ENCODE peak calls at places on chromosomes 6 and 20, in four cellular contexts. E is fibroblast of lung, P is GM13977, K is WTC11. D is an unnamed sample.

GRCh38 chr6:35240838-35241801 is 18.4 kb upstream of the ZNF76 start:
- DNase-seq in E (peak; percentile 19), P (peak; percentile 88), K (peak; percentile 95), D (peak; percentile 37)

GRCh38 chr6:90478278-90478677 is 108.6 kb downstream of the MAP3K7 start:
- DNase-seq in E (no peak), P (no peak), K (peak; percentile 73), D (no peak)

GRCh38 chr6:134247271-134247833 is 70.6 kb downstream of the SGK1 start:
- DNase-seq in E (no peak), P (peak; percentile 59), K (no peak), D (no peak)

GRCh38 chr6:7148100-7148822 is 40.5 kb downstream of the RREB1 start:
- DNase-seq in E (peak; percentile 85), P (no peak), K (no peak), D (peak; percentile 71)

GRCh38 chr20:45969712-45970634 is 2.0 kb downstream of the ZNF335 start:
- DNase-seq in E (peak; percentile 56), P (no peak), K (peak; percentile 45), D (peak; percentile 47)

GRCh38 chr6:33428219-33428890 is 8.5 kb downstream of the SYNGAP1 start:
- DNase-seq in E (no peak), P (peak; percentile 66), K (no peak), D (peak; percentile 34)

GRCh38 chr6:108710046-108710445 is 138.2 kb upstream of the ARMC2 start:
- DNase-seq in E (no peak), P (no peak), K (no peak), D (no peak)

GRCh38 chr6:143195349-143195845 is 134.7 kb downstream of the AIG1 start:
- DNase-seq in E (no peak), P (no peak), K (no peak), D (no peak)

GRCh38 chr6:113361014-113361645 is 496.0 kb upstream of the MARCKS start:
- DNase-seq in E (peak; percentile 98), P (no peak), K (no peak), D (peak; percentile 77)

GRCh38 chr6:164069352-164070022 is 655.0 kb downstream of the QKI start:
- DNase-seq in E (peak; percentile 95), P (no peak), K (no peak), D (no peak)

GRCh38 chr6:15389759-15390723 is 144.2 kb downstream of the JARID2 start:
- DNase-seq in E (peak; percentile 41), P (peak; percentile 57), K (peak; percentile 39), D (no peak)

GRCh38 chr6:37088897-37089296 is 81.1 kb upstream of the PIM1 start:
- DNase-seq in E (no peak), P (no peak), K (no peak), D (no peak)

GRCh38 chr6:150267686-150268561 is 100.9 kb upstream of the IYD start:
- DNase-seq in E (peak; percentile 93), P (no peak), K (no peak), D (peak; percentile 71)

GRCh38 chr6:33981421-33981820 is 164.5 kb downstream of the GRM4 start:
- DNase-seq in E (no peak), P (no peak), K (no peak), D (no peak)

GRCh38 chr6:57173056-57173885 is 1.1 kb downstream of the BAG2 start:
- DNase-seq in E (peak; percentile 36), P (peak; percentile 46), K (no peak), D (no peak)

GRCh38 chr6:154592199-154592860 is 81.8 kb upstream of the CNKSR3 start:
- DNase-seq in E (no peak), P (no peak), K (no peak), D (no peak)

GRCh38 chr6:135105710-135106109 is 51.1 kb upstream of the HBS1L start:
- DNase-seq in E (no peak), P (no peak), K (no peak), D (no peak)

GRCh38 chr20:24164360-24164759 is 175.8 kb upstream of the GGTLC1 start:
- DNase-seq in E (no peak), P (no peak), K (peak; percentile 76), D (no peak)

GRCh38 chr6:28311139-28311823 is 24.7 kb downstream of the ZSCAN31 start:
- DNase-seq in E (no peak), P (no peak), K (no peak), D (no peak)

GRCh38 chr6:33958863-33959651 is 155.3 kb upstream of the MLN start:
- DNase-seq in E (no peak), P (no peak), K (no peak), D (no peak)

GRCh38 chr6:113995632-113996031 is 24.7 kb upstream of the HDAC2 start:
- DNase-seq in E (peak; percentile 99), P (no peak), K (no peak), D (peak; percentile 92)

GRCh38 chr20:51460569-51461265 is 81.8 kb downstream of the NFATC2 start:
- DNase-seq in E (no peak), P (peak; percentile 87), K (no peak), D (no peak)

GRCh38 chr6:56245903-56246351 is 1.5 kb downstream of the COL21A1 start:
- DNase-seq in E (no peak), P (no peak), K (no peak), D (no peak)

GRCh38 chr20:10963717-10964266 is 290.0 kb upstream of the JAG1 start:
- DNase-seq in E (no peak), P (no peak), K (no peak), D (no peak)

GRCh38 chr20:32050324-32050723 is 1.7 kb upstream of the HCK start:
- DNase-seq in E (no peak), P (no peak), K (no peak), D (no peak)

GRCh38 chr6:122747573-122747972 is 31.9 kb upstream of the FABP7 start:
- DNase-seq in E (no peak), P (no peak), K (no peak), D (no peak)

GRCh38 chr20:4065405-4065841 is 50.1 kb upstream of the RNF24 start:
- DNase-seq in E (peak; percentile 87), P (no peak), K (no peak), D (peak; percentile 72)

GRCh38 chr6:108752733-108753392 is 95.4 kb upstream of the ARMC2 start:
- DNase-seq in E (no peak), P (no peak), K (no peak), D (no peak)

GRCh38 chr20:6123650-6124014 is 802 bp upstream of the FERMT1 start:
- DNase-seq in E (no peak), P (no peak), K (no peak), D (no peak)

GRCh38 chr20:33981347-33981746 is 12.4 kb upstream of the RALY start:
- DNase-seq in E (no peak), P (no peak), K (no peak), D (no peak)
- TF ChIP-seq CTCF in E (no peak), P (no peak), K (no peak), D (no peak)

GRCh38 chr6:2999621-3000455 is at the start of gene NQO2:
- DNase-seq in E (peak; percentile 65), P (peak; percentile 99), K (peak; percentile 97), D (peak; percentile 73)
- TF ChIP-seq CTCF in E (no peak), P (no peak), K (no peak), D (peak; percentile 7)

GRCh38 chr6:89314692-89315091 is 407 bp downstream of the GABRR2 start:
- DNase-seq in E (no peak), P (no peak), K (no peak), D (no peak)

GRCh38 chr6:89311530-89311852 is 3.6 kb downstream of the GABRR2 start:
- DNase-seq in E (no peak), P (no peak), K (no peak), D (no peak)

GRCh38 chr6:89313006-89313405 is 2.1 kb downstream of the GABRR2 start:
- DNase-seq in E (peak; percentile 94), P (no peak), K (no peak), D (peak; percentile 88)

GRCh38 chr6:89310929-89311328 is 4.2 kb downstream of the GABRR2 start:
- DNase-seq in E (peak; percentile 49), P (no peak), K (no peak), D (peak; percentile 76)

GRCh38 chr6:89311853-89312531 is 3.1 kb downstream of the GABRR2 start:
- DNase-seq in E (peak; percentile 77), P (no peak), K (peak; percentile 70), D (peak; percentile 66)
- TF ChIP-seq CTCF in E (no peak), P (no peak), K (peak; percentile 8), D (peak; percentile 72)

GRCh38 chr6:31920803-31921202 is 6.7 kb upstream of the C2 start:
- DNase-seq in E (no peak), P (no peak), K (no peak), D (no peak)

GRCh38 chr6:31919624-31920303 is 7.8 kb upstream of the C2 start:
- DNase-seq in E (no peak), P (no peak), K (no peak), D (no peak)

GRCh38 chr6:31918069-31918725 is 9.3 kb upstream of the C2 start:
- DNase-seq in E (no peak), P (no peak), K (no peak), D (no peak)

GRCh38 chr6:31927242-31927867 is at the start of gene C2:
- DNase-seq in E (no peak), P (no peak), K (no peak), D (no peak)

GRCh38 chr6:31922942-31923341 is 4.6 kb upstream of the C2 start:
- DNase-seq in E (no peak), P (no peak), K (peak; percentile 50), D (no peak)
- TF ChIP-seq CTCF in E (peak; percentile 3), P (peak; percentile 41), K (no peak), D (no peak)

GRCh38 chr6:137175157-137175889 is 1.9 kb upstream of the IL22RA2 start:
- DNase-seq in E (no peak), P (no peak), K (no peak), D (no peak)
- TF ChIP-seq CTCF in E (no peak), P (no peak), K (no peak), D (no peak)

GRCh38 chr20:573414-574296 is 30.1 kb upstream of the CSNK2A1 start:
- DNase-seq in E (no peak), P (no peak), K (no peak), D (no peak)

GRCh38 chr20:574297-574942 is 30.8 kb upstream of the CSNK2A1 start:
- DNase-seq in E (no peak), P (no peak), K (peak; percentile 58), D (no peak)

GRCh38 chr20:575230-575629 is 31.6 kb upstream of the CSNK2A1 start:
- DNase-seq in E (no peak), P (no peak), K (no peak), D (no peak)

GRCh38 chr20:576156-576555 is 32.6 kb upstream of the CSNK2A1 start:
- DNase-seq in E (no peak), P (no peak), K (no peak), D (no peak)

DNA sequence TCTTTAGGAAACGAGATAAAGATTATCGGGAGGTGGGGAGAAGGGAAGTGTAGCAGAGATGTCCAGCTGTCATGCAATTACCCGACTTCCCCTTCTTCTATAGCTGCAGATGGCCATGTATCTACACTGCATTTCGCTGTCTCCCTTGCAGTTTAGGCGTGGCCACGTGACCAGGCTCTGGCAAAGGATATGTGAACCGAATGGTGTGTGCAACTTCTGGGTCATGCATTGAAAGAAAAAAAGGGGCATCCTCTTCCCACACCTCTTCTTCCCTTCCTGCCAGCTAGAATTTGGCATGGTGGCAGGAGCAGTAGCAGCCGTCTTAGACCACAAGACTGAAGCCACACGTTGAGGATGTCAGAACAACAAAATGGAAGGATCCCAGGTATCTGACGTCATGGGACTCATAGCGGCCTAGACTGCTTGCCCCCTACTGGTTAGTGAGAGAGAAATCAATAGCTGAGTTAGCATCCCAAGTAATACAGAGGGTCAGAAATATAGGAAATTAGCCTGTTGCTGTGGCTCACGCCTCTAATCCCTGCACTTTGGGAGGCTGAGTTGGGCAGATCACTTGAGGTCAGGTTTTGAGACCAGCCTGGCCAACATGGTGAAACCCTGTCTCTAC is 32.8 kb downstream of the TCF15 start:
- DNase-seq in E (no peak), P (no peak), K (no peak), D (no peak)
- TF ChIP-seq CTCF in E (peak; percentile 36), P (peak; percentile 11), K (peak; percentile 26), D (peak; percentile 61)

D was measured in HFFc6.